ENCODE peak calls at places on chromosomes 11 and 22, in five cellular contexts. V, Z, R, F and M are unnamed samples. For H3K36me3, the result is how much of the 10 kb centered on the place peaks cover.

GRCh38 chr11:60265373-60266214 is 14.9 kb upstream of the MS4A4A start:
- DNase-seq in V (peak), Z (peak), R (peak), F (peak), M (peak)

GRCh38 chr22:49629586-49630447 is 197.9 kb downstream of the BRD1 start:
- DNase-seq in V (peak), Z (no peak), R (no peak), F (no peak), M (no peak)

GRCh38 chr11:3086114-3086513 is 28.9 kb upstream of the CARS1 start:
- DNase-seq in V (no peak), Z (no peak), R (no peak), F (no peak), M (no peak)

GRCh38 chr11:11973866-11974265 is 34.6 kb downstream of the DKK3 start:
- DNase-seq in V (no peak), Z (no peak), R (no peak), F (no peak), M (no peak)

GRCh38 chr11:926341-926916 is 759 bp downstream of the AP2A2 start:
- DNase-seq in V (no peak), Z (no peak), R (no peak), F (peak), M (no peak)

GRCh38 chr11:13962562-13963168 is at the start of gene SPON1:
- DNase-seq in V (peak), Z (no peak), R (no peak), F (no peak), M (no peak)

GRCh38 chr11:86509579-86509978 is 134.9 kb downstream of the CCDC81 start:
- DNase-seq in V (no peak), Z (no peak), R (no peak), F (no peak), M (no peak)

GRCh38 chr22:21881841-21882753 is 14.7 kb upstream of the MAPK1 start:
- DNase-seq in V (no peak), Z (no peak), R (no peak), F (no peak), M (no peak)

GRCh38 chr11:2346014-2346413 is 31.1 kb upstream of the CD81 start:
- DNase-seq in V (no peak), Z (no peak), R (no peak), F (no peak), M (no peak)

GRCh38 chr11:44778200-44779100 is 51.7 kb downstream of the TSPAN18 start:
- DNase-seq in V (no peak), Z (no peak), R (no peak), F (no peak), M (no peak)

GRCh38 chr11:78138694-78139421 is 568 bp downstream of the ALG8 start:
- DNase-seq in V (peak), Z (peak), R (peak), F (peak), M (peak)

GRCh38 chr11:12801976-12802375 is 127.8 kb downstream of the TEAD1 start:
- DNase-seq in V (no peak), Z (no peak), R (no peak), F (no peak), M (no peak)

GRCh38 chr11:23732026-23732425 is 764.8 kb upstream of the LUZP2 start:
- DNase-seq in V (no peak), Z (no peak), R (no peak), F (no peak), M (no peak)

GRCh38 chr11:128865490-128865889 is 1.6 kb downstream of the KCNJ1 start:
- DNase-seq in V (no peak), Z (no peak), R (no peak), F (no peak), M (no peak)

GRCh38 chr11:35918716-35919115 is 25.1 kb upstream of the LDLRAD3 start:
- DNase-seq in V (peak), Z (no peak), R (no peak), F (no peak), M (no peak)

GRCh38 chr11:288328-289144 is at the start of gene PGGHG:
- DNase-seq in V (no peak), Z (peak), R (no peak), F (no peak), M (peak)

GRCh38 chr22:35589071-35589735 is 27.9 kb downstream of the MB start:
- DNase-seq in V (no peak), Z (no peak), R (no peak), F (peak), M (no peak)

GRCh38 chr22:31488988-31489617 is 539 bp downstream of the EIF4ENIF1 start:
- DNase-seq in V (peak), Z (peak), R (peak), F (no peak), M (peak)

GRCh38 chr22:20918663-20919220 is 1.5 kb downstream of the CRKL start:
- DNase-seq in V (no peak), Z (no peak), R (no peak), F (no peak), M (peak)

GRCh38 chr22:25656724-25657123 is 85.3 kb upstream of the MYO18B start:
- DNase-seq in V (no peak), Z (peak), R (peak), F (no peak), M (no peak)

GRCh38 chr11:71447791-71448256 is 369 bp downstream of the DHCR7 start:
- DNase-seq in V (peak), Z (peak), R (peak), F (no peak), M (peak)

GRCh38 chr11:10818594-10818993 is 9.9 kb upstream of the EIF4G2 start:
- DNase-seq in V (no peak), Z (no peak), R (no peak), F (no peak), M (no peak)

GRCh38 chr11:10348650-10349280 is 43.9 kb downstream of the ADM start:
- DNase-seq in V (no peak), Z (no peak), R (no peak), F (no peak), M (no peak)

GRCh38 chr22:19876314-19876940 is 21.8 kb upstream of the GNB1L start:
- DNase-seq in V (no peak), Z (no peak), R (no peak), F (no peak), M (no peak)

GRCh38 chr11:119885067-119885466 is 156.1 kb upstream of the NECTIN1 start:
- DNase-seq in V (no peak), Z (no peak), R (no peak), F (no peak), M (no peak)

GRCh38 chr11:9852465-9852864 is 188.6 kb downstream of the SWAP70 start:
- DNase-seq in V (no peak), Z (no peak), R (no peak), F (no peak), M (no peak)

GRCh38 chr11:114219559-114220349 is 76.4 kb upstream of the NNMT start:
- DNase-seq in V (peak), Z (no peak), R (no peak), F (no peak), M (no peak)

GRCh38 chr11:6387811-6388599 is 2.3 kb upstream of the SMPD1 start:
- DNase-seq in V (no peak), Z (no peak), R (no peak), F (no peak), M (no peak)

GRCh38 chr22:40007826-40008710 is 13.3 kb downstream of the FAM83F start:
- DNase-seq in V (no peak), Z (no peak), R (no peak), F (no peak), M (no peak)

GRCh38 chr11:29119691-29120328 is 897.0 kb downstream of the KCNA4 start:
- DNase-seq in V (no peak), Z (no peak), R (no peak), F (no peak), M (no peak)

GRCh38 chr22:42434283-42434682 is 2.1 kb upstream of the NFAM1 start:
- DNase-seq in V (no peak), Z (no peak), R (no peak), F (no peak), M (no peak)
- H2AFZ ChIP-seq in V (peak), Z (no peak), R (no peak), F (no peak), M (no peak)

GRCh38 chr11:69055212-69055586 is 6.5 kb downstream of the TPCN2 start:
- DNase-seq in V (no peak), Z (no peak), R (no peak), F (no peak), M (no peak)
- H3K36me3 ChIP-seq in V (under half), Z (under half), R (half or more), F (under half), M (under half)

DNA sequence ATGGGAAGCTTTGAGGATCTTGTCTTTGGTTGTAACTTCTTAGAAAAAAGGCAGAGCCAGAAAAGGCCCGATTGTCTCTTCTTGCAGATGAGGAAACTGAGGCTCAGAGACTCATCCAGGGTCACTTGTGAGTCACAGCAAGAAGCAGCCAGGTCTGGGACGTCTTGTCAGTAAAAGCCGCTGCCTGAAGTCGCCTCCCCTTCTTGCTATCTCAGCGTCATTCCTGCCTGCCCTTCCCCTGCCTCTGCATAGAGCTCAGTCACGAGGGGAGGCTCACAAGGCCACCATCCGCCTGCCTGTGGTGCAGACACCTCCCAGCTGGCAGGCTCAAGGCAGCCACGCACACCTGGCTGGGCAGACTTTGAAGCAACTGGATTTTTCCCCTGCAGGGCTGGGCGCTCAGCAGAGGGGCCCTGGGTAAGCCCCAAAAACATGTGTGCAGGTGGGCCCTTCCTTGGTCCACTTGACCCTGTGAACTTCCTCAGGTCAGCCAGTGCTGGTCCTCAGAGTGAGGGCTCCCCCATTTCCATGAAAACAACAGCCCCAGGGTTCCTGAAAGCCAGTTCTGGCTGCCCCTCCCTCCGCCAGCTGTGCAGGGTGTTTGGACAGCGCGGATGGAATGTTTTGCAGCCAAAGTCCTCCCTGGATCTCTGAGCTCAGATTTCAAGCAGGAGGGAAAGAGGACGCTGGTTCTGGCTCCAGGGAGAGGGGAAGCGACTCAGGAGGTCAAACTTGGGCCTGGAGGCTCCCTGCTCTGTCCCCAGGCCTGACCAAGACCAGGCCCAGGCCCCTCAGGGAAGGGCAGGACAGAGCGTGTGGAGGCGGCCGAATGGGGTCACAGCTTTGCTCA is 6.0 kb upstream of the RAB3IL1 start:
- DNase-seq in V (no peak), Z (peak), R (no peak), F (no peak), M (no peak)
- H2AFZ ChIP-seq in V (peak), Z (no peak), R (no peak), F (no peak), M (no peak)

DNA sequence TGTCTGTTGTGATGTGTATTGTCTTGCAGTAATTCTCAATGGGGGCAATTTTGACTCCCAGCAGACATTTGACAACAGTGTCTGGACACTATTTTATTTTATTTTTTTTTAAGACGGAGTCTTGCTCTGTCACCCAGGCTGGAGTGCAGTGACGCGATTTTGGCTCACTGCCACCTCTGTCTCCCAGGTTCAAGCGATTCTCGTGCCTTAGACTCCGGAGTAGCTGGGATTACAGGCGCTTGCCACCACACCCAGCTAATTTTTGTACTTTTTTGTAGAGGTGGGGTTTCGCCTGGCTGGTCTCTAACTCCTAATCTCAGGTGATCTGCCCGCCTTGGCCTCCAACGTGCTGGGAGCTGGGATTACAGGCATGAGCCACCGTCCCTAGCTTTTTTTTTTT is 1.4 kb downstream of the RPS6KB2 start:
- DNase-seq in V (no peak), Z (no peak), R (no peak), F (no peak), M (no peak)
- H3K36me3 ChIP-seq in V (under half), Z (under half), R (under half), F (under half), M (under half)

GRCh38 chr11:95576149-95576851 is 213.3 kb downstream of the FAM76B start:
- DNase-seq in V (no peak), Z (no peak), R (no peak), F (no peak), M (no peak)
- H2AFZ ChIP-seq in V (no peak), Z (no peak), R (no peak), F (no peak), M (no peak)

DNA sequence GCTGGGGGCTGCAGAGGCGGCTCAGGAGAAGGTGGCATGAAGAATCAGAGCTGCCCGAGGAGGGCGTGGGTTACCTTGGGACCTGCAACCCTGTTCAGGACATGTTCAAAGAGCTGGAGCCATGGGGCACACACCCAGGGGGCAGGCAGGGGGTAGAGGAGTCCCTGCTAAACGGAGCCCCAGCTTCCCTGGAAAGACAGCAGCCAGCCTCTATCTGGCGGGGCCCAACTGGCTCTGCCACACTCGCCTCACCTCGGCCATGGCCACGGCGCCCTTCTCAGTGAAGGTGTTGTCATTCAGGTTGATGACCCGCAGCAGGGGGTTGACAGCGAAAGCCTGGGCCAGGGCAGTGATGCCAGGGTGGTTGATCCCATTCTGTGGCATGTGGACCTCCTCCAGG is 17.0 kb upstream of the CHADL start:
- DNase-seq in V (no peak), Z (no peak), R (no peak), F (no peak), M (no peak)
- H3K36me3 ChIP-seq in V (half or more), Z (under half), R (half or more), F (half or more), M (half or more)

DNA sequence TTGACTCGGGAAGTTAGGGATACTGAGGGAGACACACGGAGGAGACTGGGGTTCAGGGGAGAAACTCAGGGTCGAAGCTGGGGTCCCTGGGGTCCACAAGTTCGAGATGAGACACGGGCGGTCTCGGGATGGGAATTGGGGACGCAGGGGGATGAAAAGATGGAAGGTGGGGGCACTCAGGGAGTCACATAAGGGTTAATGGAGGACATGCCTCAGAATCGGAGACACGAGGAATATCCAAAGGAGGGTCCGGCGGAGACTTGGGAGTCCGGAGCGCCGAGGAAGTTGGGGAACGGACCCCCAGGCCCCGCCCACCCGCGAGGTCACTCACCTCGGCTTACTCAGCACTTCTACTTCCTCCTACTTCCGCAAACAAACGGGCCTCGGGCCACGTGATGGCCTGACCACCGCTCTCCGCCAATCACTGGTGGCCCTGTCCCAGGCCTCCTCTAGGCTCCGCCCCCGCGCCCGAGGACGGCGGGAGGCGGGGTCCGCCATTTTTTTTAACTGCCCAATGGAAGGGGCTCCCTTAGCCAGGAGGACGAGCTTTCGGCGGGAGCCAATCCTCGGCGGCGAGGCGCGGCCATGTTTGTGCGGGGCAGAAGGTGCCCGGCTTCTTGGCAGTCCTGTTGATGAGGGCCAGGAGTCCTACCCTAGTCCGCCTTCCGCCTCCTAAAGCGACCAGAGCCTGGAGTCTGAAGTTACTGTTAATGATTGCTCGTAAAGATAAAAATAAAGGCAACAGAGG is at the start of gene PLA2G6:
- DNase-seq in V (peak), Z (peak), R (peak), F (peak), M (peak)
- H2AFZ ChIP-seq in V (peak), Z (peak), R (peak), F (no peak), M (peak)

GRCh38 chr22:46798366-46799057 is 36.1 kb downstream of the TBC1D22A start:
- DNase-seq in V (peak), Z (peak), R (peak), F (peak), M (peak)

GRCh38 chr22:46797355-46797754 is 34.9 kb downstream of the TBC1D22A start:
- DNase-seq in V (no peak), Z (no peak), R (peak), F (no peak), M (no peak)

GRCh38 chr22:46796566-46797195 is 34.2 kb downstream of the TBC1D22A start:
- DNase-seq in V (no peak), Z (no peak), R (no peak), F (no peak), M (no peak)

GRCh38 chr22:46799626-46800025 is 37.2 kb downstream of the TBC1D22A start:
- DNase-seq in V (no peak), Z (no peak), R (no peak), F (no peak), M (no peak)

GRCh38 chr22:46798041-46798365 is 35.6 kb downstream of the TBC1D22A start:
- DNase-seq in V (no peak), Z (no peak), R (no peak), F (no peak), M (no peak)
- H3K36me3 ChIP-seq in V (half or more), Z (under half), R (half or more), F (under half), M (half or more)

GRCh38 chr11:69718147-69718546 is 14.3 kb upstream of the FGF19 start:
- DNase-seq in V (peak), Z (no peak), R (peak), F (no peak), M (peak)
- H2AFZ ChIP-seq in V (peak), Z (no peak), R (no peak), F (no peak), M (no peak)